ENCODE peak calls at places on chromosomes 1 and 21, in five cellular contexts. Y, D, C, T and Q are unnamed samples.
A peak's percentile ranks its signal among the peaks of the same experiment; 100 is the strongest.

GRCh38 chr1:227558807-227559186 is 4.6 kb upstream of the ZNF678 start:
- DNase-seq in Y (no peak), D (no peak), C (no peak), T (no peak), Q (no peak)

GRCh38 chr1:37602750-37603694 is 7.3 kb upstream of the GNL2 start:
- DNase-seq in Y (peak; percentile 50), D (peak; percentile 27), C (peak; percentile 19), T (peak; percentile 14), Q (peak; percentile 37)

GRCh38 chr1:185795181-185795580 is 61.0 kb downstream of the HMCN1 start:
- DNase-seq in Y (no peak), D (no peak), C (no peak), T (no peak), Q (no peak)

GRCh38 chr1:16006552-16007485 is 2.8 kb downstream of the SRARP start:
- DNase-seq in Y (no peak), D (peak; percentile 79), C (peak; percentile 75), T (no peak), Q (peak; percentile 86)

GRCh38 chr1:39900662-39901485 is 843 bp downstream of the MYCL start:
- DNase-seq in Y (peak; percentile 37), D (no peak), C (no peak), T (no peak), Q (peak; percentile 44)

GRCh38 chr21:45326834-45327457 is 39.3 kb upstream of the POFUT2 start:
- DNase-seq in Y (no peak), D (no peak), C (no peak), T (no peak), Q (no peak)

GRCh38 chr21:17796037-17796403 is 23.1 kb downstream of the C21orf91 start:
- DNase-seq in Y (no peak), D (no peak), C (peak; percentile 22), T (no peak), Q (no peak)

GRCh38 chr1:102084771-102085535 is 88.2 kb upstream of the OLFM3 start:
- DNase-seq in Y (no peak), D (peak; percentile 2), C (no peak), T (no peak), Q (peak; percentile 26)

GRCh38 chr1:92461364-92462097 is 25.2 kb downstream of the GFI1 start:
- DNase-seq in Y (no peak), D (no peak), C (no peak), T (no peak), Q (no peak)

GRCh38 chr1:54564312-54565112 is 16.5 kb downstream of the ACOT11 start:
- DNase-seq in Y (peak; percentile 94), D (peak; percentile 69), C (peak; percentile 25), T (no peak), Q (peak; percentile 58)

GRCh38 chr1:7440154-7440553 is 330.9 kb upstream of the VAMP3 start:
- DNase-seq in Y (no peak), D (no peak), C (no peak), T (no peak), Q (no peak)

GRCh38 chr21:39602076-39602689 is 10.6 kb upstream of the B3GALT5 start:
- DNase-seq in Y (no peak), D (no peak), C (no peak), T (no peak), Q (no peak)

GRCh38 chr1:224497714-224498573 is 63.3 kb upstream of the WDR26 start:
- DNase-seq in Y (peak; percentile 38), D (peak; percentile 91), C (peak; percentile 92), T (peak; percentile 27), Q (peak; percentile 92)